ENCODE peak calls at places on chromosomes 13 and 19, in four cellular contexts. W, A, Y and M are unnamed samples.

GRCh38 chr13:19153782-19154450 is 27.7 kb downstream of the TUBA3C start:
- DNase-seq in W (peak; percentile 49), A (peak; percentile 10), Y (no peak), M (no peak)

GRCh38 chr19:13995878-13996765 is 10.0 kb downstream of the RFX1 start:
- DNase-seq in W (no peak), A (no peak), Y (no peak), M (no peak)

GRCh38 chr19:44822670-44823372 is 13.9 kb downstream of the BCAM start:
- DNase-seq in W (no peak), A (no peak), Y (no peak), M (no peak)

GRCh38 chr19:50649433-50650391 is at the start of gene C19orf81:
- DNase-seq in W (peak; percentile 47), A (peak; percentile 69), Y (no peak), M (peak; percentile 18)

GRCh38 chr19:40443930-40444180 is 280 bp downstream of the SERTAD3 start:
- DNase-seq in W (no peak), A (no peak), Y (no peak), M (no peak)

GRCh38 chr13:43545317-43545874 is 241.4 kb downstream of the ENOX1 start:
- DNase-seq in W (no peak), A (no peak), Y (no peak), M (no peak)

GRCh38 chr19:14467391-14467790 is 7.8 kb downstream of the PTGER1 start:
- DNase-seq in W (no peak), A (no peak), Y (no peak), M (no peak)

GRCh38 chr19:35842666-35843272 is 9.5 kb downstream of the NPHS1 start:
- DNase-seq in W (no peak), A (no peak), Y (no peak), M (no peak)

GRCh38 chr19:9597027-9597426 is 12.7 kb upstream of the ZNF121 start:
- DNase-seq in W (peak; percentile 95), A (no peak), Y (no peak), M (peak; percentile 92)

GRCh38 chr13:112655898-112656297 is 33.9 kb upstream of the ATP11A start:
- DNase-seq in W (no peak), A (no peak), Y (no peak), M (no peak)

GRCh38 chr13:51257187-51257586 is 35.0 kb downstream of the FAM124A start:
- DNase-seq in W (no peak), A (no peak), Y (no peak), M (no peak)

GRCh38 chr13:93279982-93280381 is 53.4 kb downstream of the GPC6 start:
- DNase-seq in W (no peak), A (no peak), Y (no peak), M (no peak)

GRCh38 chr19:7926727-7927604 is 1.0 kb upstream of the CTXN1 start:
- DNase-seq in W (no peak), A (no peak), Y (no peak), M (no peak)

GRCh38 chr13:29284726-29285125 is 310.8 kb downstream of the SLC7A1 start:
- DNase-seq in W (no peak), A (no peak), Y (no peak), M (no peak)